ENCODE peak calls at places on chromosomes 1 and 21, in seven cellular contexts. O is HFFc6, M is neural progenitor cell, U is fibroblast of mammary gland, P is astrocyte, L is heart right ventricle, I is mucosa of descending colon. Z is an unnamed sample.

GRCh38 chr1:186046437-186047233 is 312.4 kb downstream of the HMCN1 start:
- DNase-seq in O (no peak), M (no peak), U (no peak), P (no peak), L (no peak), I (no peak), Z (no peak)

GRCh38 chr1:231190456-231190855 is 28.6 kb downstream of the TRIM67 start:
- DNase-seq in O (no peak), M (no peak), U (no peak), P (no peak), L (no peak), I (no peak), Z (no peak)

GRCh38 chr21:42411197-42411869 is 7.6 kb downstream of the UBASH3A start:
- DNase-seq in O (no peak), M (peak; percentile 47), U (no peak), P (no peak), L (no peak), I (no peak), Z (no peak)

GRCh38 chr1:178495741-178496409 is 889 bp downstream of the CLEC20A start:
- DNase-seq in O (no peak), M (no peak), U (no peak), P (no peak), L (no peak), I (no peak), Z (no peak)

GRCh38 chr1:70767377-70767776 is 280.2 kb downstream of the PTGER3 start:
- DNase-seq in O (peak; percentile 59), M (no peak), U (peak; percentile 23), P (peak; percentile 20), L (no peak), I (no peak), Z (no peak)

GRCh38 chr1:71881611-71882010 is 400.7 kb downstream of the NEGR1 start:
- DNase-seq in O (no peak), M (no peak), U (no peak), P (peak; percentile 68), L (no peak), I (no peak), Z (no peak)

GRCh38 chr21:45735259-45736000 is 91.9 kb downstream of the PCBP3 start:
- DNase-seq in O (no peak), M (no peak), U (no peak), P (no peak), L (no peak), I (no peak), Z (no peak)

GRCh38 chr1:211343607-211344334 is 17.1 kb downstream of the TRAF5 start:
- DNase-seq in O (no peak), M (no peak), U (no peak), P (no peak), L (no peak), I (no peak), Z (peak; percentile 12)

GRCh38 chr1:167526659-167527383 is 8.5 kb upstream of the CD247 start:
- DNase-seq in O (no peak), M (no peak), U (no peak), P (no peak), L (no peak), I (no peak), Z (no peak)

GRCh38 chr1:167746988-167747655 is 25.3 kb downstream of the MPZL1 start:
- DNase-seq in O (no peak), M (no peak), U (no peak), P (no peak), L (no peak), I (no peak), Z (no peak)

GRCh38 chr1:193069748-193070394 is 10.5 kb downstream of the RO60 start:
- DNase-seq in O (peak; percentile 8), M (peak; percentile 44), U (peak; percentile 29), P (no peak), L (no peak), I (no peak), Z (no peak)

GRCh38 chr1:223742861-223743517 is 30.6 kb downstream of the CAPN2 start:
- DNase-seq in O (no peak), M (no peak), U (peak; percentile 38), P (no peak), L (no peak), I (no peak), Z (no peak)

GRCh38 chr1:178456472-178456871 is 40.3 kb downstream of the CLEC20A start:
- DNase-seq in O (no peak), M (no peak), U (no peak), P (no peak), L (no peak), I (no peak), Z (no peak)

GRCh38 chr1:6535214-6535613 is 19.1 kb downstream of the NOL9 start:
- DNase-seq in O (no peak), M (no peak), U (no peak), P (no peak), L (no peak), I (no peak), Z (no peak)

GRCh38 chr1:185453496-185454192 is 136.6 kb upstream of the IVNS1ABP start:
- DNase-seq in O (peak; percentile 90), M (no peak), U (no peak), P (peak; percentile 80), L (no peak), I (no peak), Z (no peak)

GRCh38 chr1:159612211-159612885 is 24.7 kb downstream of the APCS start:
- DNase-seq in O (no peak), M (no peak), U (no peak), P (no peak), L (no peak), I (no peak), Z (no peak)

GRCh38 chr1:230286166-230286889 is 139.8 kb downstream of the PGBD5 start:
- DNase-seq in O (no peak), M (no peak), U (no peak), P (no peak), L (no peak), I (no peak), Z (peak; percentile 33)

GRCh38 chr1:8481650-8482380 is 163.9 kb downstream of the SLC45A1 start:
- DNase-seq in O (no peak), M (no peak), U (no peak), P (no peak), L (no peak), I (no peak), Z (no peak)

GRCh38 chr1:232627645-232628334 is 2.1 kb downstream of the SIPA1L2 start:
- DNase-seq in O (no peak), M (peak; percentile 60), U (peak; percentile 39), P (peak; percentile 34), L (no peak), I (no peak), Z (no peak)

GRCh38 chr21:45458281-45459170 is 53.6 kb downstream of the COL18A1 start:
- DNase-seq in O (no peak), M (no peak), U (no peak), P (no peak), L (no peak), I (no peak), Z (no peak)

GRCh38 chr1:156705321-156705917 is at the start of gene CRABP2:
- DNase-seq in O (no peak), M (peak; percentile 83), U (peak; percentile 28), P (no peak), L (no peak), I (peak; percentile 35), Z (peak; percentile 55)

GRCh38 chr1:89911186-89911976 is 83.5 kb upstream of the ZNF326 start:
- DNase-seq in O (no peak), M (peak; percentile 23), U (no peak), P (peak; percentile 25), L (no peak), I (no peak), Z (no peak)

GRCh38 chr1:206949208-206949607 is 2.9 kb upstream of the PIGR start:
- DNase-seq in O (no peak), M (no peak), U (no peak), P (no peak), L (no peak), I (no peak), Z (no peak)

GRCh38 chr1:153776971-153777370 is 1.8 kb downstream of the SLC27A3 start:
- DNase-seq in O (no peak), M (no peak), U (no peak), P (no peak), L (no peak), I (peak; percentile 17), Z (no peak)
- TF ChIP-seq CTCF in O (no peak), M (no peak), U (no peak), P (no peak), L (no peak), I (no peak), Z (no peak)

DNA sequence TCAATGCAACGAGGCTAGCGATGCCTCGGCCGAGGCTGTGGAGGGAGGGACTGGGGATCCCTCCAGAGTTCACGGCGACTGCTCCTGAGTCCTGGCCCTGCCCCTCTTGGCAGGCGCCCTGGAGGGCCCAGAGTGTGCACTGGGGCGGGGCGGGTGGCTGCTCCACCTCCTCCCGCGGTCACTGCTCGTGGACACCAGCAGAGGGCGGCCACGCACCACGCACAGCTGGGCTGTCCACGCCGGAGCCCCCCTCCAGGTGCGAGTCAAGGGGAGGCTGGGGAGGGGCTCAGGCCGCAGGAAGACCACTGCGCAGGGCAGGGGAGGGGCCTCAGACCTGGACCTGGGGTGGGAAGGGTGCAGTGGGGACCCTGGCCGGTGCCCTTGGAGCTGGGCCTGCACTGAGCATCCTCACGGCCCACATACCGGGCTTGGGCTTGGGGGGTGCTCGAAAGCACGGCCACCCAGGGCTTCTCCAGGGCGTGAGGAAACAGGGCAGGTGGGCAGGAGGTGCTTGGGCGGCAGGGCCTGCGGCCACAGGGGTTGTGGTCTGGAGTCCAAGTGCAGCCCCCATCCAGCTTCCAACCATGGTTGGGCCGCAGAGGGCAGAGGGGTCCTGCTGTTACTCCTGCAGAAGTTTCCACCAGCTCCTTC is 20.6 kb upstream of the TTC34 start:
- DNase-seq in O (no peak), M (no peak), U (no peak), P (no peak), L (peak; percentile 32), I (peak; percentile 58), Z (no peak)
- TF ChIP-seq CTCF in O (peak; percentile 47), M (peak; percentile 9), U (no peak), P (no peak), L (peak; percentile 57), I (peak; percentile 46), Z (peak; percentile 38)

GRCh38 chr1:109501644-109502367 is 7.7 kb downstream of the AMIGO1 start:
- DNase-seq in O (no peak), M (no peak), U (no peak), P (no peak), L (no peak), I (no peak), Z (no peak)

GRCh38 chr1:109498161-109498801 is 4.4 kb downstream of the CYB561D1 start:
- DNase-seq in O (no peak), M (peak; percentile 81), U (peak; percentile 34), P (no peak), L (no peak), I (no peak), Z (no peak)

GRCh38 chr1:109500886-109501285 is 7.0 kb downstream of the CYB561D1 start:
- DNase-seq in O (peak; percentile 81), M (no peak), U (peak; percentile 11), P (peak; percentile 87), L (no peak), I (no peak), Z (no peak)

GRCh38 chr1:109499081-109499480 is 5.2 kb downstream of the CYB561D1 start:
- DNase-seq in O (no peak), M (no peak), U (no peak), P (no peak), L (no peak), I (no peak), Z (no peak)

GRCh38 chr1:109499661-109500536 is 6.0 kb downstream of the CYB561D1 start:
- DNase-seq in O (peak; percentile 73), M (peak; percentile 64), U (peak; percentile 61), P (peak; percentile 64), L (no peak), I (peak; percentile 76), Z (peak; percentile 51)
- TF ChIP-seq CTCF in O (peak; percentile 79), M (peak; percentile 56), U (peak; percentile 63), P (peak; percentile 33), L (no peak), I (peak; percentile 13), Z (peak; percentile 33)

GRCh38 chr1:165697881-165698842 is at the start of gene ALDH9A1:
- DNase-seq in O (peak; percentile 82), M (peak; percentile 92), U (peak; percentile 83), P (peak; percentile 72), L (peak; percentile 90), I (peak; percentile 92), Z (peak; percentile 95)
- TF ChIP-seq CTCF in O (peak; percentile 69), M (peak; percentile 48), U (peak; percentile 29), P (no peak), L (no peak), I (no peak), Z (no peak)

Z was measured in Peyer's patch.